ENCODE peak calls at places on chromosomes 1 and 21, in eight cellular contexts. Y is MM.1S, J is fibroblast of lung, G is IMR-90, A is PC-9, S is OCI-LY7, Z is astrocyte, P is neural progenitor cell. X is an unnamed sample. For H3K4me1, the result is how much of the 10 kb centered on the place peaks cover.

GRCh38 chr1:156517746-156518145 is 17.2 kb upstream of the MEF2D start:
- DNase-seq in Y (no peak), J (no peak), G (no peak), A (no peak), S (no peak), Z (no peak), P (no peak), X (no peak)

GRCh38 chr1:210347112-210347511 is 18.4 kb downstream of the HHAT start:
- DNase-seq in Y (peak), J (peak), G (no peak), A (no peak), S (no peak), Z (peak), P (no peak), X (no peak)

GRCh38 chr1:183023601-183024351 is 556 bp downstream of the LAMC1 start:
- DNase-seq in Y (peak), J (peak), G (peak), A (peak), S (peak), Z (no peak), P (peak), X (no peak)

GRCh38 chr1:27045973-27046558 is 33.4 kb upstream of the TENT5B start:
- DNase-seq in Y (peak), J (peak), G (peak), A (peak), S (peak), Z (peak), P (peak), X (peak)

GRCh38 chr1:180238675-180239074 is 8.6 kb downstream of the LHX4 start:
- DNase-seq in Y (no peak), J (no peak), G (no peak), A (no peak), S (no peak), Z (no peak), P (no peak), X (no peak)

GRCh38 chr1:201782353-201782752 is 46.6 kb upstream of the IPO9 start:
- DNase-seq in Y (no peak), J (no peak), G (no peak), A (no peak), S (no peak), Z (no peak), P (no peak), X (no peak)

GRCh38 chr1:69572921-69573320 is 5.2 kb downstream of the LRRC7 start:
- DNase-seq in Y (peak), J (peak), G (no peak), A (no peak), S (no peak), Z (no peak), P (no peak), X (no peak)

GRCh38 chr1:36889478-36889845 is 144.9 kb downstream of the GRIK3 start:
- DNase-seq in Y (no peak), J (no peak), G (no peak), A (no peak), S (no peak), Z (no peak), P (no peak), X (no peak)

GRCh38 chr1:215082532-215083407 is at the start of gene KCNK2:
- DNase-seq in Y (no peak), J (peak), G (peak), A (peak), S (no peak), Z (peak), P (peak), X (no peak)

GRCh38 chr1:237016626-237017025 is 12.4 kb upstream of the MT1HL1 start:
- DNase-seq in Y (no peak), J (no peak), G (no peak), A (no peak), S (no peak), Z (no peak), P (peak), X (no peak)

GRCh38 chr21:41699311-41699710 is 67.5 kb downstream of the RIPK4 start:
- DNase-seq in Y (no peak), J (no peak), G (no peak), A (no peak), S (no peak), Z (no peak), P (no peak), X (no peak)

GRCh38 chr1:163082971-163083370 is 13.8 kb downstream of the RGS4 start:
- DNase-seq in Y (no peak), J (no peak), G (no peak), A (no peak), S (no peak), Z (no peak), P (no peak), X (no peak)

GRCh38 chr1:68049941-68050878 is at the start of gene DIRAS3:
- DNase-seq in Y (peak), J (peak), G (peak), A (peak), S (no peak), Z (peak), P (peak), X (no peak)

GRCh38 chr1:203672354-203672753 is 45.7 kb downstream of the ATP2B4 start:
- DNase-seq in Y (no peak), J (peak), G (peak), A (no peak), S (no peak), Z (peak), P (peak), X (no peak)

GRCh38 chr1:152022521-152022920 is 14.3 kb downstream of the S100A11 start:
- DNase-seq in Y (no peak), J (no peak), G (no peak), A (no peak), S (no peak), Z (no peak), P (no peak), X (no peak)

GRCh38 chr1:163085904-163086268 is 16.7 kb downstream of the RGS4 start:
- DNase-seq in Y (no peak), J (peak), G (peak), A (no peak), S (no peak), Z (peak), P (no peak), X (no peak)

GRCh38 chr1:90127288-90127953 is 132.5 kb downstream of the ZNF326 start:
- DNase-seq in Y (no peak), J (peak), G (no peak), A (no peak), S (no peak), Z (no peak), P (no peak), X (no peak)

DNA sequence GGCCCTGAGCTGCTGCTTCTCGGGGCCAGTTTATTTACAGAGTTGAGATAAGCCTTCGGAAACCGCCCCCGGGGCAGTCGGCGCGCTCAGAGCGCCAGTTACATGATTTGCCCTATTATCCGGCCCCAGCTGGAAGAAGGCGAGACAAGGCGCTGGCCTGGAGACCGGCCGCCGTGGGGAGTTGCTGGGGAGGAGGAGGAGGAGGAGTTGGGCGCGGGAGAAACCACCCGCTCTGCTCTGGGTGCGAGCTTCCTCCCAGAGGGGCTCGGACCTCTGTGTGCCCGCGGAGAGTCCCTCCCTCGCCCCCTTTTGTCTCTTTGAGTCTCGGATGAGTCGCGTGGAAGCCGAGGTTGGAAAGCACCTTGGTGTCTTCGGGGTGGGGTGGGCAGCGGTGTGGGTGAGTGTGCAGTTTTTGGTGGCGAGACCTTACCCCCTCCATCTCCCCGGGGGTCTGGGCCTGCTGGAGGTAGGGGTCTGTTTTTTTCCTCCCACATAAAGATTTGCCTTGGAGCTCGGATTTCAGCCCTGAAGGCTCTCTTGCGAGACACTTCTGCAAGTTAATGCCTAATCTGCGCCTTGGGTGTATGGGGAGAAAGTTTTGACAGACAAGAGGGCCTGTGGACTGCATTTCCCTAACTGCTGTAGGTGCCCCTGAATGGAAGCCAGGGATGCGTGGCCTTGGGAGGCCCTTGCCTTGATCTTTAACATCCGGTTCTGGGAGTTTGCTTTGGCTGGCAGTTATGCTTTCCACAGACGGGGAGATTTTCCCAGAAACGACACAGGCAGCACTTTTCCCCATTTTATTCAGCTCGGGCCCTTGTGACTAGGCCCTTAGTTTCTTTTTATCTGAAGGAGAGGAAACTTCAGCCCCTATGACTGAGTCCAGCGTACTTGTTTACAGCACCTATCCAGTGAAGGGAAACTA is 80.0 kb downstream of the NDUFS5 start:
- DNase-seq in Y (peak), J (peak), G (no peak), A (no peak), S (no peak), Z (no peak), P (peak), X (no peak)
- H3K4me3 ChIP-seq in Y (peak), J (peak), G (peak), A (peak), S (peak), Z (peak), P (peak), X (peak)

GRCh38 chr1:161174911-161175310 is 2.4 kb downstream of the B4GALT3 start:
- DNase-seq in Y (no peak), J (no peak), G (no peak), A (no peak), S (no peak), Z (no peak), P (no peak), X (no peak)
- H3K4me1 ChIP-seq in Y (under half), J (under half), G (under half), A (under half), S (under half), Z (under half), P (under half), X (under half)

DNA sequence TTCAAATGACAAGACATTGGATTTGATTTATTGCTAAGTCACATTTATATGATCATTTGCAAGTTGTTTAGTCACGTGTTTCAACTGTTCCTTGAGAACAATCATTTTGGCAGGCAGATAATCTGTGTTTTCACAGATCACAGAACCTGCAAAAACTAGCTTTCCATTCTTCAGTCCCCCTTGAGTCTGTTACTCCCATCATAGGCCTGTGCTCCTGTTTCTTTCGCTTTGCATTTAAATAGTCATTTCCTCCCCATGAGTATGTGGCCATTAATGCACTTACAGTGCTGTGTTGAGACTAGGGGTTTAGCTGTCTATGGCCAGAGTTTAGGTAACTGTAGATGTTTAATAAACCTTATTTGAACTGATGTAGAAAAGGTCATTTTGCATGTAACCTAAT is 214.5 kb downstream of the PATJ start:
- DNase-seq in Y (no peak), J (no peak), G (no peak), A (no peak), S (no peak), Z (no peak), P (no peak), X (no peak)
- H3K4me2 ChIP-seq in Y (no peak), J (no peak), G (no peak), A (no peak), S (no peak), Z (no peak), P (no peak), X (no peak)

GRCh38 chr1:98054367-98054701 is 133.5 kb upstream of the DPYD start:
- DNase-seq in Y (no peak), J (no peak), G (no peak), A (no peak), S (no peak), Z (no peak), P (no peak), X (no peak)

GRCh38 chr1:98056781-98057180 is 135.9 kb upstream of the DPYD start:
- DNase-seq in Y (no peak), J (no peak), G (no peak), A (no peak), S (no peak), Z (no peak), P (no peak), X (no peak)

GRCh38 chr1:98055457-98055856 is 134.6 kb upstream of the DPYD start:
- DNase-seq in Y (no peak), J (no peak), G (no peak), A (no peak), S (no peak), Z (no peak), P (no peak), X (no peak)

GRCh38 chr1:98053471-98054366 is 132.9 kb upstream of the DPYD start:
- DNase-seq in Y (peak), J (peak), G (peak), A (peak), S (peak), Z (peak), P (peak), X (no peak)

GRCh38 chr1:98054786-98055185 is 134.0 kb upstream of the DPYD start:
- DNase-seq in Y (no peak), J (no peak), G (no peak), A (no peak), S (no peak), Z (no peak), P (no peak), X (no peak)
- H3K4me3 ChIP-seq in Y (no peak), J (peak), G (no peak), A (no peak), S (no peak), Z (peak), P (no peak), X (no peak)

GRCh38 chr1:38128926-38129453 is 82.4 kb upstream of the POU3F1 start:
- DNase-seq in Y (no peak), J (no peak), G (no peak), A (no peak), S (no peak), Z (no peak), P (no peak), X (no peak)
- H3K4me1 ChIP-seq in Y (under half), J (under half), G (under half), A (under half), S (under half), Z (under half), P (under half), X (under half)

GRCh38 chr21:45643021-45643980 is at the start of gene PCBP3:
- DNase-seq in Y (peak), J (peak), G (peak), A (peak), S (peak), Z (peak), P (peak), X (peak)
- H3K4me2 ChIP-seq in Y (peak), J (peak), G (peak), A (no peak), S (peak), Z (peak), P (peak), X (peak)

GRCh38 chr21:31157756-31158155 is 119.5 kb upstream of the KRTAP19-8 start:
- DNase-seq in Y (no peak), J (peak), G (no peak), A (no peak), S (no peak), Z (no peak), P (no peak), X (no peak)

GRCh38 chr21:31161157-31161556 is 122.9 kb upstream of the KRTAP19-8 start:
- DNase-seq in Y (no peak), J (peak), G (peak), A (peak), S (no peak), Z (peak), P (peak), X (peak)

GRCh38 chr21:31162079-31162699 is 123.9 kb upstream of the KRTAP19-8 start:
- DNase-seq in Y (no peak), J (no peak), G (no peak), A (no peak), S (no peak), Z (no peak), P (no peak), X (no peak)

GRCh38 chr21:31158789-31159581 is 120.7 kb upstream of the KRTAP19-8 start:
- DNase-seq in Y (no peak), J (no peak), G (peak), A (no peak), S (peak), Z (no peak), P (no peak), X (no peak)

GRCh38 chr21:31159808-31160207 is 121.5 kb upstream of the KRTAP19-8 start:
- DNase-seq in Y (no peak), J (no peak), G (no peak), A (no peak), S (no peak), Z (no peak), P (no peak), X (no peak)
- H3K4me3 ChIP-seq in Y (no peak), J (no peak), G (no peak), A (no peak), S (no peak), Z (peak), P (peak), X (no peak)

X was measured in keratinocyte.